ENCODE peak calls at places on chromosome 16, in nine cellular contexts. One of them, this sample, is unnamed.

GRCh38 chr16:74505011-74505410 is 83.7 kb upstream of the CLEC18B start:
- DNase-seq in tibial artery: no peak
- DNase-seq in fibroblast of lung: no peak
- DNase-seq in left ventricle myocardium inferior: no peak
- DNase-seq in left lung: no peak
- DNase-seq in prostate gland: no peak
- DNase-seq in GM23338: no peak
- DNase-seq in effector memory CD4-positive, alpha-beta T cell: no peak
- DNase-seq in body of pancreas: no peak
- DNase-seq in this sample: no peak

GRCh38 chr16:56847173-56847948 is 17.6 kb upstream of the SLC12A3 start:
- DNase-seq in effector memory CD4-positive, alpha-beta T cell: no peak
- DNase-seq in left lung: no peak
- DNase-seq in tibial artery: no peak
- DNase-seq in body of pancreas: no peak
- DNase-seq in fibroblast of lung: peak; percentile 27
- DNase-seq in GM23338: no peak
- DNase-seq in left ventricle myocardium inferior: no peak
- DNase-seq in prostate gland: no peak
- DNase-seq in this sample: no peak

GRCh38 chr16:49918257-49918656 is 62.3 kb upstream of the ZNF423 start:
- DNase-seq in left lung: no peak
- DNase-seq in GM23338: peak; percentile 51
- DNase-seq in tibial artery: no peak
- DNase-seq in prostate gland: no peak
- DNase-seq in body of pancreas: no peak
- DNase-seq in left ventricle myocardium inferior: no peak
- DNase-seq in effector memory CD4-positive, alpha-beta T cell: no peak
- DNase-seq in fibroblast of lung: no peak
- DNase-seq in this sample: no peak

GRCh38 chr16:55480228-55480655 is 1.2 kb downstream of the MMP2 start:
- DNase-seq in tibial artery: peak; percentile 93
- DNase-seq in body of pancreas: peak; percentile 65
- DNase-seq in left ventricle myocardium inferior: peak; percentile 90
- DNase-seq in prostate gland: peak; percentile 61
- DNase-seq in fibroblast of lung: peak; percentile 94
- DNase-seq in left lung: peak; percentile 84
- DNase-seq in GM23338: peak; percentile 64
- DNase-seq in effector memory CD4-positive, alpha-beta T cell: no peak
- DNase-seq in this sample: no peak

GRCh38 chr16:3292604-3293003 is 9.3 kb downstream of the ZNF263 start:
- DNase-seq in left ventricle myocardium inferior: no peak
- DNase-seq in fibroblast of lung: peak; percentile 58
- DNase-seq in effector memory CD4-positive, alpha-beta T cell: no peak
- DNase-seq in tibial artery: no peak
- DNase-seq in left lung: no peak
- DNase-seq in GM23338: no peak
- DNase-seq in prostate gland: no peak
- DNase-seq in body of pancreas: no peak
- DNase-seq in this sample: no peak

GRCh38 chr16:51666821-51667220 is 515.8 kb upstream of the SALL1 start:
- DNase-seq in fibroblast of lung: peak; percentile 84
- DNase-seq in prostate gland: no peak
- DNase-seq in GM23338: no peak
- DNase-seq in body of pancreas: no peak
- DNase-seq in effector memory CD4-positive, alpha-beta T cell: no peak
- DNase-seq in tibial artery: no peak
- DNase-seq in left lung: no peak
- DNase-seq in left ventricle myocardium inferior: no peak
- DNase-seq in this sample: no peak

GRCh38 chr16:57324649-57325223 is 33.8 kb upstream of the CCL22 start:
- DNase-seq in tibial artery: no peak
- DNase-seq in left lung: no peak
- DNase-seq in prostate gland: no peak
- DNase-seq in effector memory CD4-positive, alpha-beta T cell: no peak
- DNase-seq in GM23338: no peak
- DNase-seq in fibroblast of lung: no peak
- DNase-seq in left ventricle myocardium inferior: no peak
- DNase-seq in body of pancreas: no peak
- DNase-seq in this sample: no peak

GRCh38 chr16:56551796-56552738 is 12.8 kb upstream of the MT4 start:
- DNase-seq in prostate gland: peak; percentile 91
- DNase-seq in left ventricle myocardium inferior: no peak
- DNase-seq in effector memory CD4-positive, alpha-beta T cell: no peak
- DNase-seq in GM23338: no peak
- DNase-seq in fibroblast of lung: no peak
- DNase-seq in left lung: no peak
- DNase-seq in tibial artery: no peak
- DNase-seq in body of pancreas: peak; percentile 18
- DNase-seq in this sample: no peak

GRCh38 chr16:11667824-11668589 is at the start of gene SNN:
- DNase-seq in fibroblast of lung: peak; percentile 79
- DNase-seq in left ventricle myocardium inferior: peak; percentile 91
- DNase-seq in effector memory CD4-positive, alpha-beta T cell: peak; percentile 76
- DNase-seq in prostate gland: peak; percentile 86
- DNase-seq in tibial artery: peak; percentile 78
- DNase-seq in body of pancreas: peak; percentile 90
- DNase-seq in left lung: peak; percentile 88
- DNase-seq in GM23338: peak; percentile 93
- DNase-seq in this sample: peak; percentile 85

DNA sequence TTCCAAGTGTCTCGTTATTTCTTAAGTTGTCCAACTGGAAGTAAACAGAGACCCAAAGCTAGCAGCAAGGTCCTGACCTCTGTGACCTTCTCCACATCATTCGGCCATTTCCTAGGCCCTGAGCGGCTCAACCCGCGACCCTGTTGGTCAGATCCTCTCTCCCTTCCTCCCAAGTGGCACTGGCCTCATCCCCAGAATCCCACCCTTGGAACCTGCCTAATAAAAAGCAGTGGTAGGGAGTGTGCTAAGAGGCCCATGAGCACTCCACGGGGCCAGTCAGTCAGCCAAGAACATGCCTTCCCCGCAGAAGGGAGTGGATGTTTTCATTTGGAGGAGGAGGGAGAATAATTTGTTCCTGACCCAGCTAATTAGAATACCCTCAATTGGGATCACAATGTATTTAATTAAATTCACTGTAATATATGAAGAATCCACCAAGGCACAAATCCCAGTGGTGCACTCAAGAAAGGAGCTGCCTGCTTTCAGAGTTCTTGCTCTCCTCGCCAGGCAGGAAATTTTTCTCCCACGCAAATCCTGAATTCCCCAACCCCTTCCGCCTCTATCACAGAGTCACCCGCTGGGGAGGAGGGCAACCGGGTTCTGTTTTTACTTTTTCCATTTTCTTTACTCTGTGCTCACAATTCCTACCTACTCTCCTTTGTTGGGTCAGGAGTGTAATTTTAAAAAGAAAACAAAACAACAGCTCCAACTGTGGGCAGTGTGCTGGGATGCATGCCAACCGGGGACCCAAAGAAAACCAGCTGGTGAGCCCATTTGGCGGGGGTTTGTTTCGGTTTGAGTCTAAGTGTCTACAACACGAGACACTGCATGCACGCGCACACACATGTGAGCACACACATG is 153.4 kb downstream of the ZFHX3 start:
- DNase-seq in tibial artery: no peak
- DNase-seq in prostate gland: no peak
- DNase-seq in left lung: no peak
- DNase-seq in body of pancreas: no peak
- DNase-seq in effector memory CD4-positive, alpha-beta T cell: no peak
- DNase-seq in left ventricle myocardium inferior: no peak
- DNase-seq in GM23338: no peak
- DNase-seq in fibroblast of lung: peak; percentile 60
- DNase-seq in this sample: no peak
- H3K36me3 ChIP-seq in tibial artery: peaks cover 3% of the 10 kb centered on the region
- H3K36me3 ChIP-seq in prostate gland: no peaks in the 10 kb centered on the region
- H3K36me3 ChIP-seq in left lung: no peaks in the 10 kb centered on the region
- H3K36me3 ChIP-seq in body of pancreas: no peaks in the 10 kb centered on the region
- H3K36me3 ChIP-seq in effector memory CD4-positive, alpha-beta T cell: no peaks in the 10 kb centered on the region
- H3K36me3 ChIP-seq in left ventricle myocardium inferior: peaks cover 2% of the 10 kb centered on the region
- H3K36me3 ChIP-seq in GM23338: no peaks in the 10 kb centered on the region
- H3K36me3 ChIP-seq in fibroblast of lung: peaks cover 4% of the 10 kb centered on the region
- H3K36me3 ChIP-seq in this sample: no peaks in the 10 kb centered on the region

GRCh38 chr16:9122969-9123368 is 31.5 kb downstream of the HAPSTR1 start:
- DNase-seq in GM23338: no peak
- DNase-seq in body of pancreas: no peak
- DNase-seq in left lung: no peak
- DNase-seq in prostate gland: no peak
- DNase-seq in effector memory CD4-positive, alpha-beta T cell: no peak
- DNase-seq in tibial artery: no peak
- DNase-seq in left ventricle myocardium inferior: no peak
- DNase-seq in fibroblast of lung: no peak
- DNase-seq in this sample: no peak
- H3K4me1 ChIP-seq in GM23338: peaks cover 22% of the 10 kb centered on the region
- H3K4me1 ChIP-seq in body of pancreas: peaks cover 12% of the 10 kb centered on the region
- H3K4me1 ChIP-seq in left lung: no peaks in the 10 kb centered on the region
- H3K4me1 ChIP-seq in prostate gland: no peaks in the 10 kb centered on the region
- H3K4me1 ChIP-seq in effector memory CD4-positive, alpha-beta T cell: peaks cover 18% of the 10 kb centered on the region
- H3K4me1 ChIP-seq in tibial artery: no peaks in the 10 kb centered on the region
- H3K4me1 ChIP-seq in left ventricle myocardium inferior: peaks cover 88% of the 10 kb centered on the region
- H3K4me1 ChIP-seq in fibroblast of lung: peaks cover 7% of the 10 kb centered on the region
- H3K4me1 ChIP-seq in this sample: peaks cover 18% of the 10 kb centered on the region

GRCh38 chr16:16009396-16009795 is 60.0 kb downstream of the ABCC1 start:
- DNase-seq in tibial artery: no peak
- DNase-seq in GM23338: no peak
- DNase-seq in fibroblast of lung: no peak
- DNase-seq in prostate gland: no peak
- DNase-seq in left ventricle myocardium inferior: peak; percentile 69
- DNase-seq in body of pancreas: no peak
- DNase-seq in effector memory CD4-positive, alpha-beta T cell: no peak
- DNase-seq in left lung: no peak
- DNase-seq in this sample: no peak
- H3K27ac ChIP-seq in tibial artery: no peak overlapping the region
- H3K27ac ChIP-seq in GM23338: no peak overlapping the region
- H3K27ac ChIP-seq in fibroblast of lung: no peak overlapping the region
- H3K27ac ChIP-seq in prostate gland: no peak overlapping the region
- H3K27ac ChIP-seq in left ventricle myocardium inferior: peak overlapping the region; percentile 70
- H3K27ac ChIP-seq in body of pancreas: no peak overlapping the region
- H3K27ac ChIP-seq in effector memory CD4-positive, alpha-beta T cell: no peak overlapping the region
- H3K27ac ChIP-seq in left lung: no peak overlapping the region
- H3K27ac ChIP-seq in this sample: no peak overlapping the region

GRCh38 chr16:46691720-46692119 is 2.3 kb downstream of the ORC6 start:
- DNase-seq in tibial artery: no peak
- DNase-seq in GM23338: no peak
- DNase-seq in effector memory CD4-positive, alpha-beta T cell: no peak
- DNase-seq in fibroblast of lung: peak; percentile 14
- DNase-seq in body of pancreas: no peak
- DNase-seq in prostate gland: no peak
- DNase-seq in left lung: no peak
- DNase-seq in left ventricle myocardium inferior: no peak
- DNase-seq in this sample: no peak

GRCh38 chr16:46695937-46696336 is 6.5 kb downstream of the ORC6 start:
- DNase-seq in body of pancreas: no peak
- DNase-seq in left ventricle myocardium inferior: no peak
- DNase-seq in fibroblast of lung: no peak
- DNase-seq in effector memory CD4-positive, alpha-beta T cell: no peak
- DNase-seq in left lung: no peak
- DNase-seq in GM23338: no peak
- DNase-seq in prostate gland: no peak
- DNase-seq in tibial artery: no peak
- DNase-seq in this sample: no peak

GRCh38 chr16:46690281-46691178 is 1.1 kb downstream of the ORC6 start:
- DNase-seq in left lung: peak; percentile 58
- DNase-seq in tibial artery: no peak
- DNase-seq in effector memory CD4-positive, alpha-beta T cell: no peak
- DNase-seq in GM23338: no peak
- DNase-seq in prostate gland: no peak
- DNase-seq in body of pancreas: no peak
- DNase-seq in fibroblast of lung: peak; percentile 39
- DNase-seq in left ventricle myocardium inferior: no peak
- DNase-seq in this sample: no peak

GRCh38 chr16:46696957-46697356 is 7.5 kb downstream of the ORC6 start:
- DNase-seq in GM23338: no peak
- DNase-seq in fibroblast of lung: no peak
- DNase-seq in body of pancreas: no peak
- DNase-seq in effector memory CD4-positive, alpha-beta T cell: no peak
- DNase-seq in tibial artery: no peak
- DNase-seq in left lung: no peak
- DNase-seq in prostate gland: no peak
- DNase-seq in left ventricle myocardium inferior: no peak
- DNase-seq in this sample: no peak

GRCh38 chr16:46693598-46693997 is 4.1 kb downstream of the ORC6 start:
- DNase-seq in prostate gland: no peak
- DNase-seq in left ventricle myocardium inferior: no peak
- DNase-seq in GM23338: no peak
- DNase-seq in body of pancreas: no peak
- DNase-seq in fibroblast of lung: no peak
- DNase-seq in left lung: no peak
- DNase-seq in tibial artery: no peak
- DNase-seq in effector memory CD4-positive, alpha-beta T cell: no peak
- DNase-seq in this sample: no peak
- H3K36me3 ChIP-seq in prostate gland: no peaks in the 10 kb centered on the region
- H3K36me3 ChIP-seq in left ventricle myocardium inferior: no peaks in the 10 kb centered on the region
- H3K36me3 ChIP-seq in GM23338: peaks cover 57% of the 10 kb centered on the region
- H3K36me3 ChIP-seq in body of pancreas: no peaks in the 10 kb centered on the region
- H3K36me3 ChIP-seq in fibroblast of lung: peaks cover 1% of the 10 kb centered on the region
- H3K36me3 ChIP-seq in left lung: no peaks in the 10 kb centered on the region
- H3K36me3 ChIP-seq in tibial artery: no peaks in the 10 kb centered on the region
- H3K36me3 ChIP-seq in effector memory CD4-positive, alpha-beta T cell: no peaks in the 10 kb centered on the region
- H3K36me3 ChIP-seq in this sample: no peaks in the 10 kb centered on the region

DNA sequence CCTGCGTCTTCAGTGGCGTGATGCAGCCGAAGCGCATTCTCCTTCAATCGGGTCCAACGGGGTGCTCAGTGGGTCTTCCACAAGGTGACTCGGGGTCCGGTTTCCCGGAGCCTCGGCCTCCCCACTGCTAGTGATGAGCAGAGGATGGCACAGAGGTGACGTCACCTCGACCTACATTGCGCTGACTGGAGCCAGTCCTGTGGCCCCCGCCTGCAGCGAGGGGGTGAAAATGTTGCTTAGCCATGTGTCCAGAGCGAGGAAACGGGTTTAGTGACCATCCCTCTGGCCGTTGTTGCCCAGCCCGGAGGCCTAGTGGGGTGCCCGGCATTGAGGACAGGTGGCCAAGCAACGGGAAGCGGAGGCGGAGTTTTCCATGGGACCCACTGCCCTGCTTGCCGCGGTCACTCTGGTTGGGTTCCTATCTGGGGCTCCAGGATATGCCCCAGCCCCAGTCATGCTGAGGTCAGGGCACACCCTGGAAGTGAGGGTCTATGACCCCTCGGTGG is 190.6 kb upstream of the CIBAR2 start:
- DNase-seq in GM23338: no peak
- DNase-seq in effector memory CD4-positive, alpha-beta T cell: no peak
- DNase-seq in fibroblast of lung: no peak
- DNase-seq in prostate gland: no peak
- DNase-seq in left lung: no peak
- DNase-seq in left ventricle myocardium inferior: no peak
- DNase-seq in body of pancreas: no peak
- DNase-seq in tibial artery: no peak
- DNase-seq in this sample: no peak
- H3K4me1 ChIP-seq in GM23338: peaks cover 16% of the 10 kb centered on the region
- H3K4me1 ChIP-seq in effector memory CD4-positive, alpha-beta T cell: peaks cover 7% of the 10 kb centered on the region
- H3K4me1 ChIP-seq in fibroblast of lung: no peaks in the 10 kb centered on the region
- H3K4me1 ChIP-seq in prostate gland: peaks cover 8% of the 10 kb centered on the region
- H3K4me1 ChIP-seq in left lung: peaks cover 12% of the 10 kb centered on the region
- H3K4me1 ChIP-seq in left ventricle myocardium inferior: peaks cover 36% of the 10 kb centered on the region
- H3K4me1 ChIP-seq in body of pancreas: peaks cover 46% of the 10 kb centered on the region
- H3K4me1 ChIP-seq in tibial artery: no peaks in the 10 kb centered on the region
- H3K4me1 ChIP-seq in this sample: peaks cover 43% of the 10 kb centered on the region